ENCODE peak calls at places on chromosomes 3 and 15, in ten cellular contexts. K is fibroblast of mammary gland, Y is fibroblast of pulmonary artery, R is cardiac fibroblast, I is sigmoid colon, T is esophagus squamous epithelium, H is mesothelial cell of epicardium, N is foreskin keratinocyte, M is neural crest cell, Q is natural killer cell. W is an unnamed sample.

GRCh38 chr3:50352762-50353161 is 2.1 kb downstream of the CYB561D2 start:
- DNase-seq in K (peak), Y (no peak), R (no peak), I (no peak), T (no peak), H (no peak), N (peak), M (no peak), Q (no peak), W (no peak)

GRCh38 chr3:143585720-143586456 is 262.4 kb downstream of the SLC9A9 start:
- DNase-seq in K (peak), Y (peak), R (peak), I (no peak), T (no peak), H (no peak), N (no peak), M (no peak), Q (no peak), W (no peak)

GRCh38 chr3:173932624-173933023 is 535.1 kb downstream of the NLGN1 start:
- DNase-seq in K (peak), Y (peak), R (peak), I (no peak), T (no peak), H (no peak), N (peak), M (no peak), Q (no peak), W (no peak)

GRCh38 chr3:1942751-1943150 is 155.9 kb upstream of the CNTN4 start:
- DNase-seq in K (no peak), Y (no peak), R (no peak), I (no peak), T (no peak), H (no peak), N (no peak), M (no peak), Q (no peak), W (no peak)

GRCh38 chr3:42829628-42830436 is 20.6 kb downstream of the ACKR2 start:
- DNase-seq in K (no peak), Y (no peak), R (no peak), I (no peak), T (no peak), H (no peak), N (no peak), M (no peak), Q (no peak), W (no peak)

GRCh38 chr3:102449930-102450329 is 15.1 kb downstream of the ZPLD1 start:
- DNase-seq in K (no peak), Y (no peak), R (no peak), I (no peak), T (no peak), H (no peak), N (no peak), M (no peak), Q (no peak), W (no peak)

GRCh38 chr15:41661529-41662225 is 1.5 kb downstream of the MGA start:
- DNase-seq in K (peak), Y (peak), R (peak), I (peak), T (peak), H (peak), N (peak), M (peak), Q (peak), W (peak)

GRCh38 chr15:77577350-77577749 is 55.4 kb downstream of the LINGO1 start:
- DNase-seq in K (no peak), Y (no peak), R (no peak), I (no peak), T (no peak), H (no peak), N (no peak), M (no peak), Q (no peak), W (no peak)

GRCh38 chr3:197458179-197458707 is 97.5 kb downstream of the BDH1 start:
- DNase-seq in K (peak), Y (peak), R (no peak), I (no peak), T (no peak), H (no peak), N (peak), M (no peak), Q (no peak), W (peak)

GRCh38 chr3:188439080-188439479 is 285.1 kb downstream of the LPP start:
- DNase-seq in K (no peak), Y (no peak), R (no peak), I (no peak), T (no peak), H (no peak), N (no peak), M (no peak), Q (no peak), W (peak)

GRCh38 chr3:192467230-192468186 is 259.8 kb downstream of the FGF12 start:
- DNase-seq in K (peak), Y (peak), R (peak), I (no peak), T (no peak), H (peak), N (peak), M (peak), Q (no peak), W (peak)

GRCh38 chr15:48393650-48394049 is 62.4 kb downstream of the DUT start:
- DNase-seq in K (peak), Y (peak), R (peak), I (no peak), T (no peak), H (no peak), N (no peak), M (no peak), Q (no peak), W (no peak)

GRCh38 chr3:112115806-112116383 is 17.2 kb downstream of the GCSAM start:
- DNase-seq in K (no peak), Y (no peak), R (no peak), I (no peak), T (no peak), H (no peak), N (no peak), M (no peak), Q (no peak), W (no peak)

GRCh38 chr3:11995061-11995460 is 9.1 kb upstream of the SYN2 start:
- DNase-seq in K (no peak), Y (no peak), R (no peak), I (no peak), T (no peak), H (no peak), N (no peak), M (no peak), Q (no peak), W (no peak)

GRCh38 chr3:6928064-6928463 is 67.1 kb downstream of the GRM7 start:
- DNase-seq in K (no peak), Y (no peak), R (no peak), I (no peak), T (no peak), H (no peak), N (peak), M (no peak), Q (no peak), W (no peak)

GRCh38 chr15:85541744-85542143 is 161.3 kb downstream of the AKAP13 start:
- DNase-seq in K (peak), Y (no peak), R (no peak), I (no peak), T (no peak), H (no peak), N (no peak), M (no peak), Q (no peak), W (peak)

GRCh38 chr15:101267320-101268104 is 9.8 kb downstream of the SELENOS start:
- DNase-seq in K (peak), Y (peak), R (peak), I (no peak), T (no peak), H (no peak), N (no peak), M (no peak), Q (no peak), W (no peak)

GRCh38 chr3:143859465-143860203 is 11.4 kb upstream of the SLC9A9 start:
- DNase-seq in K (no peak), Y (no peak), R (no peak), I (no peak), T (no peak), H (no peak), N (no peak), M (no peak), Q (no peak), W (no peak)

GRCh38 chr3:114442251-114442650 is 148.4 kb downstream of the TIGIT start:
- DNase-seq in K (peak), Y (peak), R (peak), I (no peak), T (no peak), H (no peak), N (peak), M (no peak), Q (no peak), W (no peak)

GRCh38 chr3:168459229-168459784 is 363.6 kb upstream of the GOLIM4 start:
- DNase-seq in K (peak), Y (no peak), R (no peak), I (no peak), T (no peak), H (no peak), N (no peak), M (no peak), Q (no peak), W (no peak)

GRCh38 chr3:78580691-78581090 is 1187.1 kb downstream of the ROBO1 start:
- DNase-seq in K (peak), Y (no peak), R (no peak), I (no peak), T (no peak), H (no peak), N (peak), M (no peak), Q (no peak), W (no peak)

GRCh38 chr15:45454825-45455224 is 67.7 kb downstream of the SLC30A4 start:
- DNase-seq in K (peak), Y (peak), R (peak), I (peak), T (no peak), H (no peak), N (peak), M (no peak), Q (peak), W (peak)

GRCh38 chr3:100789582-100789981 is 80.3 kb downstream of the TFG start:
- DNase-seq in K (peak), Y (no peak), R (no peak), I (no peak), T (no peak), H (no peak), N (no peak), M (no peak), Q (no peak), W (no peak)

DNA sequence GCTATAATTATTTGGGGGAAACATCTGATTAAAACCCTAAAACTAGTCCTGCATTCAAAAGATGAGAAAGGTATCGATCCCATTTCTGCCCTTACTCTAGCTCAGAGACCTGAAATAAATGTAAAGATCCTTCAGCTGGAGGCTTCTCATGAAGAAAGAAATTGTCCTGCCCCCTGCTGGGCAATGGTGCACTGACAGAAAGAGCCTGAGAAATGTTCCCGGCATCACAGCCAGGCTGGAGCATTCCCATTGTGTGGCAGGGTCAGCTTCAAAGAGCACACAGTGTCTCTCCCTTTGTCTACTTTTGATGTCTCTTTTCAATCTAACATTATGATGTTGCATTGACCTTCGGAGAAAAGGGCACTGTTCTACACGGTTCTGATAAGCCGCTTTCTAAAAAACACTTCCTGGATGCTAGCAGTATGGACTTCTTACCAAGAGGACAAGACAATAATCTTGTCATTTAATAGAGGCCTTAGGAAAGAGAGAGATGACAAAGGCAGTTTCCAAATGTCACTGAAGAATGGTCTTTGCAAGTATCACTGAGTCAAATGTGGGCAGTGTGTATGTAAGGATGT is 287.5 kb downstream of the MAGI1 start:
- DNase-seq in K (peak), Y (peak), R (peak), I (no peak), T (no peak), H (peak), N (no peak), M (peak), Q (no peak), W (peak)
- TF ChIP-seq CTCF in K (peak), Y (peak), R (peak), I (no peak), T (peak), H (peak), N (peak), M (peak), Q (no peak), W (peak)

GRCh38 chr15:40252438-40253178 is 13.7 kb downstream of the PAK6 start:
- DNase-seq in K (no peak), Y (no peak), R (peak), I (no peak), T (no peak), H (peak), N (no peak), M (peak), Q (no peak), W (peak)
- TF ChIP-seq CTCF in K (no peak), Y (no peak), R (no peak), I (no peak), T (no peak), H (no peak), N (no peak), M (no peak), Q (no peak), W (no peak)

GRCh38 chr15:98568382-98569017 is 79.8 kb upstream of the IGF1R start:
- DNase-seq in K (peak), Y (peak), R (peak), I (no peak), T (no peak), H (no peak), N (no peak), M (no peak), Q (no peak), W (no peak)
- TF ChIP-seq CTCF in K (peak), Y (peak), R (peak), I (peak), T (no peak), H (peak), N (peak), M (peak), Q (no peak), W (no peak)

DNA sequence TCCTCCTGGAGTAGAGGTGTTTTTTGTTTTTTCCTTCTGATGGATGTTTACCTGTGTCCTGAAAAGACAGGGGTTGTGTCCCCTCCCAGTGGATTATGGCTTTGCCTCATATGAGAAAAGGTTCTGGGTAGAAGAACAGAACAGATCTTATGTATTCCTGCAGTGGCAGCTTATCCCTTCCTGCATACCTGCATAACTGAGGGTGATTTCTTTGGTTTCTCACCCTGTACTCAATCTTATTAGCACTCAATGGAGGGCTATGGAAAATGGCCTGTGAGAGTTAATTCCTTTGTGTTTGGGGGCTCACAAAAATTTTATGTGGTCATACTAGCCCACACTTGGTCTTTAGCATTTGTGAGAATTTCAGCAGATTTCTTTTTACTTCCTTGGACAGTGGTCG is 482.0 kb upstream of the ONECUT1 start:
- DNase-seq in K (no peak), Y (no peak), R (no peak), I (no peak), T (no peak), H (no peak), N (no peak), M (no peak), Q (no peak), W (no peak)
- TF ChIP-seq CTCF in K (no peak), Y (no peak), R (no peak), I (no peak), T (no peak), H (no peak), N (no peak), M (no peak), Q (no peak), W (no peak)

DNA sequence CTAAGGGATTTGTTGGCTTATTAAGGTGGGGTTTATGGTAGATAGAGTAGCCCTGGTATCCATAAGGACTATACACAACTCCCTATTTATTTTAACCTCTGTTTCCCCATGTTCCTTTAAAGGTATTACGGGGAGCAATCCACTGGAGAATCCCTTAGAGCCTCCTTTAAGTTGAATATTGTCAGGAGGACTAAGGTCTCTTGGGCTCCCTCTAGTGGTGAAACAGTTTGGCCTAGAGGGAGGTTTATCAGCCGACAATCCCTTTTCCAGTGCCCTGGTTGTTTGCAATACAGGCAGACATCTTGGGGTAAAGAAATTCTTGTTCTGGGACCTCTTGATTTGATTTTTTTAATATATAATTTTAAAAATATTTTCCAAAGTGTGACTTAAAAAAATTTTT is 12.9 kb downstream of the OPA1 start:
- DNase-seq in K (peak), Y (peak), R (peak), I (no peak), T (no peak), H (no peak), N (peak), M (peak), Q (no peak), W (peak)
- TF ChIP-seq CTCF in K (peak), Y (peak), R (peak), I (peak), T (peak), H (peak), N (peak), M (peak), Q (peak), W (peak)